ENCODE peak calls at places on chromosomes 6 and 20, in nine cellular contexts. A is mucosa of gallbladder; U is ACHN; F is CD8-positive, alpha-beta memory T cell; G is GM13977; H is COR-L47; T is activated naive CD4-positive, alpha-beta T cell treated with anti-CD3 and anti-CD28 coated beads for 36 hours; M is cardiac fibroblast; X is GM23338. L is an unnamed sample.

GRCh38 chr6:158259845-158260244 is 52.4 kb upstream of the TULP4 start:
- DNase-seq in A (no peak), U (no peak), F (no peak), G (no peak), H (no peak), T (no peak), M (no peak), X (no peak), L (no peak)

GRCh38 chr20:12570371-12570770 is 438.4 kb upstream of the SPTLC3 start:
- DNase-seq in A (no peak), U (peak), F (no peak), G (no peak), H (peak), T (peak), M (no peak), X (peak), L (peak)

GRCh38 chr6:11650297-11650696 is 112.7 kb downstream of the TMEM170B start:
- DNase-seq in A (no peak), U (no peak), F (no peak), G (no peak), H (peak), T (no peak), M (peak), X (peak), L (no peak)

GRCh38 chr6:118649918-118650499 is 1.4 kb downstream of the CEP85L start:
- DNase-seq in A (no peak), U (no peak), F (no peak), G (no peak), H (no peak), T (no peak), M (no peak), X (no peak), L (no peak)

GRCh38 chr6:161750677-161751076 is 476.8 kb upstream of the AGPAT4 start:
- DNase-seq in A (no peak), U (peak), F (no peak), G (no peak), H (no peak), T (no peak), M (no peak), X (no peak), L (no peak)

GRCh38 chr6:168778201-168778600 is 337.2 kb downstream of the SMOC2 start:
- DNase-seq in A (peak), U (no peak), F (no peak), G (no peak), H (no peak), T (no peak), M (peak), X (no peak), L (no peak)

GRCh38 chr6:12679291-12679690 is 37.3 kb upstream of the PHACTR1 start:
- DNase-seq in A (no peak), U (peak), F (no peak), G (no peak), H (no peak), T (no peak), M (no peak), X (no peak), L (no peak)

GRCh38 chr6:4360920-4361319 is 225.5 kb upstream of the ECI2 start:
- DNase-seq in A (no peak), U (no peak), F (no peak), G (no peak), H (no peak), T (no peak), M (no peak), X (no peak), L (no peak)

GRCh38 chr6:149293244-149293643 is 24.3 kb upstream of the TAB2 start:
- DNase-seq in A (no peak), U (no peak), F (no peak), G (no peak), H (no peak), T (no peak), M (no peak), X (no peak), L (no peak)

GRCh38 chr20:1122388-1123315 is 4.2 kb downstream of the PSMF1 start:
- DNase-seq in A (peak), U (no peak), F (no peak), G (no peak), H (no peak), T (peak), M (peak), X (no peak), L (no peak)

GRCh38 chr6:150573041-150573681 is 26.5 kb upstream of the PLEKHG1 start:
- DNase-seq in A (no peak), U (no peak), F (no peak), G (no peak), H (no peak), T (no peak), M (no peak), X (peak), L (no peak)

GRCh38 chr6:1336246-1336843 is 24.4 kb downstream of the FOXQ1 start:
- DNase-seq in A (peak), U (peak), F (no peak), G (no peak), H (no peak), T (peak), M (no peak), X (peak), L (peak)

GRCh38 chr6:441126-441920 is 49.8 kb downstream of the IRF4 start:
- DNase-seq in A (no peak), U (no peak), F (no peak), G (no peak), H (no peak), T (no peak), M (no peak), X (no peak), L (no peak)

GRCh38 chr20:33859157-33859695 is 48.1 kb downstream of the CHMP4B start:
- DNase-seq in A (peak), U (no peak), F (peak), G (no peak), H (no peak), T (peak), M (peak), X (no peak), L (peak)

GRCh38 chr6:48765352-48765961 is 654.5 kb upstream of the PTCHD4 start:
- DNase-seq in A (peak), U (peak), F (no peak), G (peak), H (peak), T (no peak), M (peak), X (peak), L (peak)

GRCh38 chr20:41173791-41174341 is 36.5 kb downstream of the PLCG1 start:
- DNase-seq in A (no peak), U (no peak), F (no peak), G (no peak), H (no peak), T (peak), M (no peak), X (no peak), L (no peak)

GRCh38 chr20:42779216-42779615 is 410.5 kb downstream of the PTPRT start:
- DNase-seq in A (no peak), U (no peak), F (no peak), G (no peak), H (no peak), T (no peak), M (no peak), X (no peak), L (no peak)

GRCh38 chr6:108771421-108771820 is 76.8 kb upstream of the ARMC2 start:
- DNase-seq in A (no peak), U (no peak), F (no peak), G (no peak), H (no peak), T (no peak), M (no peak), X (no peak), L (no peak)

GRCh38 chr6:112786801-112787200 is 439.7 kb downstream of the RFPL4B start:
- DNase-seq in A (no peak), U (no peak), F (no peak), G (no peak), H (no peak), T (no peak), M (no peak), X (no peak), L (no peak)

GRCh38 chr6:108760158-108761050 is 87.8 kb upstream of the ARMC2 start:
- DNase-seq in A (no peak), U (no peak), F (no peak), G (no peak), H (peak), T (no peak), M (peak), X (no peak), L (no peak)

GRCh38 chr6:53673138-53673801 is 7.7 kb upstream of the KLHL31 start:
- DNase-seq in A (peak), U (peak), F (no peak), G (no peak), H (no peak), T (no peak), M (peak), X (no peak), L (no peak)

GRCh38 chr6:5738211-5738610 is 268.5 kb downstream of the NRN1 start:
- DNase-seq in A (no peak), U (no peak), F (no peak), G (no peak), H (no peak), T (no peak), M (no peak), X (no peak), L (no peak)

GRCh38 chr6:33123732-33124524 is 48.1 kb downstream of the HLA-DPB1 start:
- DNase-seq in A (no peak), U (peak), F (peak), G (no peak), H (peak), T (peak), M (peak), X (peak), L (peak)

GRCh38 chr6:109768485-109768884 is 77.4 kb downstream of the FIG4 start:
- DNase-seq in A (no peak), U (no peak), F (no peak), G (no peak), H (no peak), T (no peak), M (no peak), X (no peak), L (no peak)

GRCh38 chr6:33073431-33073871 is at the start of gene HLA-DPA1:
- DNase-seq in A (peak), U (peak), F (peak), G (peak), H (no peak), T (peak), M (peak), X (peak), L (peak)

GRCh38 chr20:47648943-47649342 is 136.3 kb downstream of the SULF2 start:
- DNase-seq in A (no peak), U (no peak), F (no peak), G (no peak), H (no peak), T (no peak), M (no peak), X (peak), L (no peak)

GRCh38 chr6:45275358-45275757 is 52.8 kb upstream of the RUNX2 start:
- DNase-seq in A (no peak), U (no peak), F (no peak), G (no peak), H (no peak), T (no peak), M (no peak), X (no peak), L (no peak)

GRCh38 chr20:31704225-31705119 is 18.2 kb downstream of the BCL2L1 start:
- DNase-seq in A (peak), U (peak), F (no peak), G (no peak), H (no peak), T (no peak), M (peak), X (peak), L (no peak)

GRCh38 chr6:22448311-22448711 is 121.1 kb upstream of the HDGFL1 start:
- DNase-seq in A (no peak), U (no peak), F (no peak), G (no peak), H (no peak), T (no peak), M (peak), X (no peak), L (no peak)

GRCh38 chr20:1867495-1868260 is 27.5 kb upstream of the SIRPA start:
- DNase-seq in A (no peak), U (no peak), F (no peak), G (no peak), H (no peak), T (no peak), M (peak), X (no peak), L (no peak)

GRCh38 chr6:34360556-34360955 is 31.9 kb downstream of the NUDT3 start:
- DNase-seq in A (no peak), U (no peak), F (no peak), G (no peak), H (no peak), T (no peak), M (peak), X (no peak), L (no peak)

GRCh38 chr6:23663652-23664051 is 462.4 kb upstream of the NRSN1 start:
- DNase-seq in A (no peak), U (no peak), F (no peak), G (no peak), H (no peak), T (no peak), M (no peak), X (no peak), L (no peak)

GRCh38 chr6:135624402-135625297 is 127.1 kb upstream of the AHI1 start:
- DNase-seq in A (no peak), U (no peak), F (peak), G (no peak), H (no peak), T (peak), M (no peak), X (no peak), L (no peak)

GRCh38 chr20:22921595-22922421 is 113.3 kb upstream of the SSTR4 start:
- DNase-seq in A (no peak), U (peak), F (no peak), G (no peak), H (no peak), T (no peak), M (peak), X (no peak), L (no peak)

GRCh38 chr6:18302561-18303439 is 38.5 kb upstream of the DEK start:
- DNase-seq in A (no peak), U (peak), F (no peak), G (no peak), H (no peak), T (no peak), M (peak), X (peak), L (no peak)

GRCh38 chr20:31923388-31924271 is 28.2 kb downstream of the PDRG1 start:
- DNase-seq in A (no peak), U (no peak), F (no peak), G (peak), H (no peak), T (peak), M (no peak), X (peak), L (no peak)

GRCh38 chr20:44054849-44055248 is 132.1 kb downstream of the JPH2 start:
- DNase-seq in A (no peak), U (no peak), F (no peak), G (no peak), H (no peak), T (no peak), M (no peak), X (no peak), L (no peak)